ENCODE peak calls at places on chromosomes 12 and 14, in four cellular contexts. O, D, C and X are unnamed samples.

GRCh38 chr12:94710933-94711332 is 60.6 kb upstream of the TMCC3 start:
- DNase-seq in O (no peak), D (no peak), C (no peak), X (no peak)

GRCh38 chr12:9798008-9798619 is 29.2 kb upstream of the KLRF1 start:
- DNase-seq in O (no peak), D (no peak), C (peak), X (no peak)

GRCh38 chr14:33532581-33532980 is 418.3 kb downstream of the EGLN3 start:
- DNase-seq in O (no peak), D (no peak), C (no peak), X (no peak)

GRCh38 chr12:107287436-107288413 is 194.4 kb upstream of the CRY1 start:
- DNase-seq in O (no peak), D (no peak), C (no peak), X (no peak)

GRCh38 chr14:98947911-98948595 is 323.9 kb downstream of the BCL11B start:
- DNase-seq in O (no peak), D (no peak), C (no peak), X (no peak)

GRCh38 chr14:28381656-28382055 is 384.9 kb upstream of the FOXG1 start:
- DNase-seq in O (no peak), D (no peak), C (no peak), X (no peak)

GRCh38 chr12:67910360-67911292 is 78.6 kb upstream of the IFNG-AS1 start:
- DNase-seq in O (no peak), D (no peak), C (peak), X (no peak)

GRCh38 chr12:54989829-54990228 is 5.3 kb upstream of the TESPA1 start:
- DNase-seq in O (no peak), D (no peak), C (no peak), X (no peak)

GRCh38 chr14:63840981-63841380 is 11.8 kb upstream of the SYNE2 start:
- DNase-seq in O (no peak), D (no peak), C (no peak), X (no peak)

GRCh38 chr14:103206023-103206481 is 82.8 kb downstream of the TNFAIP2 start:
- DNase-seq in O (no peak), D (peak), C (peak), X (no peak)

GRCh38 chr12:4353785-4354208 is 25.7 kb downstream of the FGF23 start:
- DNase-seq in O (no peak), D (no peak), C (peak), X (no peak)

GRCh38 chr12:108448246-108448645 is 66.8 kb upstream of the FICD start:
- DNase-seq in O (no peak), D (no peak), C (no peak), X (no peak)

GRCh38 chr14:100554082-100554677 is 33.0 kb downstream of the BEGAIN start:
- DNase-seq in O (no peak), D (peak), C (peak), X (no peak)

GRCh38 chr12:55713721-55714120 is 2.1 kb upstream of the BLOC1S1 start:
- DNase-seq in O (no peak), D (no peak), C (peak), X (no peak)

GRCh38 chr12:119728437-119728730 is 60.5 kb downstream of the PRKAB1 start:
- DNase-seq in O (no peak), D (no peak), C (peak), X (no peak)

GRCh38 chr14:59282366-59282765 is 93.9 kb downstream of the DAAM1 start:
- DNase-seq in O (no peak), D (no peak), C (peak), X (no peak)

GRCh38 chr12:71208053-71208685 is 50.4 kb upstream of the TSPAN8 start:
- DNase-seq in O (no peak), D (no peak), C (no peak), X (no peak)

GRCh38 chr12:49296034-49296835 is 1.3 kb downstream of the PRPH start:
- DNase-seq in O (peak), D (no peak), C (peak), X (no peak)

GRCh38 chr14:104953097-104953496 is 25.1 kb downstream of the AHNAK2 start:
- DNase-seq in O (peak), D (no peak), C (no peak), X (no peak)

GRCh38 chr12:120262852-120263724 is 2.4 kb downstream of the PXN start:
- DNase-seq in O (no peak), D (no peak), C (peak), X (no peak)

GRCh38 chr12:57522887-57523705 is 472 bp downstream of the MBD6 start:
- DNase-seq in O (peak), D (peak), C (peak), X (no peak)

GRCh38 chr12:2682301-2683282 is 112.2 kb upstream of the FKBP4 start:
- DNase-seq in O (no peak), D (peak), C (peak), X (no peak)

GRCh38 chr14:99510556-99511139 is 29.4 kb downstream of the CCNK start:
- DNase-seq in O (peak), D (no peak), C (no peak), X (peak)

GRCh38 chr12:25249951-25250738 is 584 bp downstream of the KRAS start:
- DNase-seq in O (peak), D (peak), C (no peak), X (peak)

GRCh38 chr12:1529862-1530591 is 64.4 kb downstream of the FBXL14 start:
- DNase-seq in O (no peak), D (no peak), C (no peak), X (no peak)

GRCh38 chr12:104566244-104566993 is 109.7 kb downstream of the CHST11 start:
- DNase-seq in O (no peak), D (no peak), C (no peak), X (no peak)

GRCh38 chr14:100076133-100076532 is 10.9 kb downstream of the EVL start:
- DNase-seq in O (no peak), D (no peak), C (peak), X (no peak)

GRCh38 chr14:59869381-59870255 is 958 bp downstream of the RTN1 start:
- DNase-seq in O (peak), D (no peak), C (no peak), X (no peak)

GRCh38 chr14:75141967-75142366 is 15.1 kb upstream of the NEK9 start:
- DNase-seq in O (no peak), D (no peak), C (peak), X (no peak)
- TF ChIP-seq CTCF in O (peak), D (peak), C (peak), X (peak)

GRCh38 chr14:70776197-70776596 is 33.1 kb downstream of the MAP3K9 start:
- DNase-seq in O (no peak), D (no peak), C (no peak), X (no peak)

GRCh38 chr14:70779667-70780066 is 29.6 kb downstream of the MAP3K9 start:
- DNase-seq in O (no peak), D (no peak), C (no peak), X (no peak)

GRCh38 chr14:70784886-70785285 is 24.4 kb downstream of the MAP3K9 start:
- DNase-seq in O (no peak), D (no peak), C (no peak), X (no peak)

GRCh38 chr14:70782361-70782760 is 27.0 kb downstream of the MAP3K9 start:
- DNase-seq in O (no peak), D (no peak), C (no peak), X (no peak)

DNA sequence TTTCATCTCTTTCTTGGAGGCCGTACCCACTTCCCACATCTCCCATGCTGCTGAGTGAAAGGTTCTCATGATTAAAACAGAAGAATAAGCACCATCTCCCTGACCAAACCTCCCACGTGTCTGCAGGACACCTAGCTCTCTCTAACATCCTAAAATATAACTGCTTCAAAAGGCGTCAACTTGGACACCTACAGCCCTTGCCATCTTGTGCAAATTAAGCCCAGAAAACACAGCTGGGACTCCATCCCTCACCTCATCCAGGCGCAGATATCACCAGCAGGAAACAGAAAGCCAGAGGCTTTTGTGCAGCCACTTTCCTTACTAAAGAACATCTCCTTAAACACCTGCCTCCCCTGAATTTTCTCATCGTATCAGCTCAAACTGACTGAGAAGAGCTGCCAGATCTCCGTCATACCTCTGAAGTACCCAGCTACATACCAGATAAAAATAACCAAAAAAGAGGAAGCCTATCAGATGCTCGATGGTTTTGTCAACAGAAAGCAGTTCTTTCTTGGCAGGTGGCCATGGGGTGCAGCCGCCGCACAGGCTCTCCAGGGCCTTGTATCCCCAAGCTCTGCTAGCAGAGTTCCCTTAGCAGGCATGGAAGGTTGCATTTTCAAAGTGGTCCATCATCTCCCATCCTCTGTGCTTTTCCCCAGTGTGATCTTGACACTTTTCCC is 28.8 kb downstream of the MAP3K9 start:
- DNase-seq in O (no peak), D (no peak), C (no peak), X (no peak)
- TF ChIP-seq CTCF in O (no peak), D (no peak), C (no peak), X (no peak)

DNA sequence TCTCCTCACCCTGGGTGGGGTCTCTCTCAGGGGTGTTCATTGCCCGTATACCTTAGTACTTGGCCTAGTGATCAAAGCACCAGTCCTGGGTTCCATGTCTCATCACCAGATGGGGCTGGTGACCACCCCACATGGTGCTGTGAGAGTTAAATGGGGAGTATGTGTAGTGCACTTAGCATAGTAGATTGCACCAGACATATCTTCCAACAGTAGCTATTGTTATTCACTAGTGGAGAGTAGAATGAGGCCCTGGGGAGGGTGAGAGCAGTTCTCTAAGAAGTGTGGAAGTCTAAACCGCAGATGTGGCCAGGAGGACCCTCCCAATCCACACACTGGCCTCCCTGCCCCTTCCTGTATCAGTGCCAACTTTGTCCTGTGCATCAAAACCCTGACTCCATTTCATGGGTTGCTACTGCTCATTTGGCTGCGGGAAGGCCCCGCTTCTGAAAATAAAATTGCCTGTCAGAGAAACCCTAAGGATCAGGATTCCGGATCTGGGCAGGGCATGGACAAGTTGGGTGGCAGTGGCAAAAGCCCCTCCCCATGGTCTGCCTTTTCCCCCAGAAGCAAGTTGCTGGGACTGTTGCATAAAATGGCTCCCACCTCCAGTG is 4.4 kb downstream of the CD9 start:
- DNase-seq in O (no peak), D (no peak), C (peak), X (no peak)
- TF ChIP-seq CTCF in O (no peak), D (no peak), C (no peak), X (no peak)

GRCh38 chr12:5511644-5512584 is 80.0 kb downstream of the NTF3 start:
- DNase-seq in O (peak), D (peak), C (peak), X (peak)
- TF ChIP-seq CTCF in O (peak), D (no peak), C (peak), X (peak)

DNA sequence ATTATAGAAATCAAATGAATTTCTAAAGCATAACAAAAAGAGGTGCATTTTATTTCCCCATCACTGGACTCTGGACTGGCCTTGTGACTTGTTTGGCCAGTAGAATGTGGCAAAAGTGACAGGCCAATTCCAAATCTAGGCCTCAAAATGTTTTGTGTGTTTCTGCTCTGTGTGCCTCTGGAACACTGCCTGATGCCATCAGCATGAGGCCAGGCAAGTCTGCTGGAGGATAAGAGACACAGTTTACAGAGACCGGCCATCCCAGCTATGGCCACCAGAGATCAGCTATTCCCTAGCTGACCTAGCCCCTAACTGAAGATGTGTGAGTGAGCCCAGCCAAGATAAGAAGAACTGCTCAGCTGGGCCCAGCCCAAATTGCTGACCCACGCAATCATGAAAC is 32.9 kb downstream of the ASCL1 start:
- DNase-seq in O (no peak), D (no peak), C (no peak), X (no peak)
- TF ChIP-seq CTCF in O (no peak), D (no peak), C (no peak), X (peak)